ENCODE peak calls at places on chromosomes 3 and 15, in ten cellular contexts. I is left kidney, P is retina, V is skeletal muscle cell, Z is head of caudate nucleus, J is NCI-H345, D is GM04504, E is activated gamma-delta T cell treated with Interleukin-2 at 50 U/mL for 16 hours, Q is NCI-H1092, T is NCI-H1694 treated with DMSO at 0.1 percent for 48 hours. U is an unnamed sample.

GRCh38 chr3:47899495-47900108 is 96.7 kb downstream of the DHX30 start:
- DNase-seq in I (no peak), P (no peak), V (no peak), Z (no peak), J (no peak), D (no peak), E (no peak), Q (no peak), T (no peak), U (no peak)

GRCh38 chr3:56858331-56858730 is 56.6 kb upstream of the ARHGEF3 start:
- DNase-seq in I (peak), P (no peak), V (no peak), Z (no peak), J (no peak), D (no peak), E (no peak), Q (no peak), T (peak), U (no peak)

GRCh38 chr3:192901435-192901834 is 16.2 kb downstream of the MB21D2 start:
- DNase-seq in I (no peak), P (no peak), V (peak), Z (no peak), J (no peak), D (peak), E (no peak), Q (no peak), T (no peak), U (no peak)

GRCh38 chr3:82587174-82587573 is 825.7 kb upstream of the GBE1 start:
- DNase-seq in I (no peak), P (no peak), V (no peak), Z (no peak), J (no peak), D (no peak), E (no peak), Q (no peak), T (no peak), U (no peak)

GRCh38 chr15:96171271-96171739 is 159.2 kb upstream of the NR2F2 start:
- DNase-seq in I (peak), P (no peak), V (no peak), Z (peak), J (no peak), D (no peak), E (no peak), Q (no peak), T (no peak), U (no peak)

GRCh38 chr15:50435772-50436171 is 11.6 kb downstream of the USP8 start:
- DNase-seq in I (no peak), P (no peak), V (no peak), Z (no peak), J (no peak), D (no peak), E (no peak), Q (no peak), T (no peak), U (no peak)

GRCh38 chr15:73296621-73297353 is 72.0 kb downstream of the HCN4 start:
- DNase-seq in I (no peak), P (no peak), V (no peak), Z (no peak), J (no peak), D (no peak), E (no peak), Q (no peak), T (no peak), U (no peak)

GRCh38 chr15:49273734-49274318 is 103.8 kb downstream of the GALK2 start:
- DNase-seq in I (no peak), P (no peak), V (no peak), Z (no peak), J (no peak), D (no peak), E (no peak), Q (no peak), T (peak), U (no peak)

GRCh38 chr3:14976317-14976716 is 28.9 kb downstream of the NR2C2 start:
- DNase-seq in I (peak), P (no peak), V (no peak), Z (no peak), J (no peak), D (no peak), E (no peak), Q (no peak), T (no peak), U (no peak)

GRCh38 chr3:12894629-12895028 is 53.3 kb upstream of the RPL32 start:
- DNase-seq in I (peak), P (no peak), V (no peak), Z (no peak), J (no peak), D (no peak), E (no peak), Q (no peak), T (no peak), U (no peak)

GRCh38 chr3:1072040-1072439 is 20.8 kb upstream of the CNTN6 start:
- DNase-seq in I (no peak), P (no peak), V (no peak), Z (no peak), J (no peak), D (no peak), E (no peak), Q (no peak), T (no peak), U (no peak)